ENCODE peak calls at places on chromosomes 3 and 15, in four cellular contexts. D is neural progenitor cell, V is SK-N-SH, H is AG04450. R is an unnamed sample.

GRCh38 chr3:189157232-189158007 is 14.4 kb upstream of the TPRG1 start:
- DNase-seq in D (no peak), V (no peak), H (no peak), R (no peak)

GRCh38 chr3:4720316-4721075 is 227.3 kb downstream of the ITPR1 start:
- DNase-seq in D (peak), V (no peak), H (no peak), R (peak)

GRCh38 chr3:111252795-111253194 is 181.2 kb downstream of the NECTIN3 start:
- DNase-seq in D (no peak), V (peak), H (no peak), R (peak)

GRCh38 chr15:91860498-91860897 is 7.0 kb downstream of the SLCO3A1 start:
- DNase-seq in D (no peak), V (no peak), H (no peak), R (no peak)

GRCh38 chr3:143551790-143552189 is 296.5 kb downstream of the SLC9A9 start:
- DNase-seq in D (no peak), V (no peak), H (no peak), R (no peak)

GRCh38 chr15:60121845-60122244 is 117.7 kb downstream of the FOXB1 start:
- DNase-seq in D (no peak), V (no peak), H (no peak), R (no peak)

GRCh38 chr3:129345971-129346370 is 67.3 kb downstream of the HMCES start:
- DNase-seq in D (no peak), V (no peak), H (no peak), R (no peak)

GRCh38 chr3:52704611-52705437 is 767 bp downstream of the GLT8D1 start:
- DNase-seq in D (peak), V (peak), H (no peak), R (no peak)

GRCh38 chr3:21645121-21645897 is 105.7 kb downstream of the ZNF385D start:
- DNase-seq in D (no peak), V (peak), H (no peak), R (no peak)

GRCh38 chr3:153273767-153274443 is 111.9 kb downstream of the RAP2B start:
- DNase-seq in D (no peak), V (no peak), H (no peak), R (no peak)

GRCh38 chr3:141804778-141805639 is 41.8 kb downstream of the GRK7 start:
- DNase-seq in D (no peak), V (no peak), H (no peak), R (no peak)

GRCh38 chr3:167120828-167121227 is 259.3 kb downstream of the ZBBX start:
- DNase-seq in D (no peak), V (no peak), H (no peak), R (no peak)

GRCh38 chr3:159237221-159237620 is 435.4 kb downstream of the MFSD1 start:
- DNase-seq in D (no peak), V (no peak), H (no peak), R (no peak)

GRCh38 chr3:11556234-11556633 is 87.5 kb downstream of the VGLL4 start:
- DNase-seq in D (no peak), V (no peak), H (no peak), R (no peak)

GRCh38 chr3:71721721-71722157 is 3.5 kb downstream of the EIF4E3 start:
- DNase-seq in D (no peak), V (no peak), H (no peak), R (no peak)
- H3K4me3 ChIP-seq in D (no peak), V (no peak), H (no peak), R (no peak)

GRCh38 chr15:90214553-90215205 is 13.5 kb downstream of the SEMA4B start:
- DNase-seq in D (no peak), V (no peak), H (no peak), R (no peak)
- TF ChIP-seq CTCF in D (peak), V (peak), H (peak), R (peak)

GRCh38 chr3:98893740-98894139 is 7.8 kb downstream of the DCBLD2 start:
- DNase-seq in D (peak), V (peak), H (no peak), R (no peak)
- H3K4me3 ChIP-seq in D (no peak), V (peak), H (no peak), R (no peak)

DNA sequence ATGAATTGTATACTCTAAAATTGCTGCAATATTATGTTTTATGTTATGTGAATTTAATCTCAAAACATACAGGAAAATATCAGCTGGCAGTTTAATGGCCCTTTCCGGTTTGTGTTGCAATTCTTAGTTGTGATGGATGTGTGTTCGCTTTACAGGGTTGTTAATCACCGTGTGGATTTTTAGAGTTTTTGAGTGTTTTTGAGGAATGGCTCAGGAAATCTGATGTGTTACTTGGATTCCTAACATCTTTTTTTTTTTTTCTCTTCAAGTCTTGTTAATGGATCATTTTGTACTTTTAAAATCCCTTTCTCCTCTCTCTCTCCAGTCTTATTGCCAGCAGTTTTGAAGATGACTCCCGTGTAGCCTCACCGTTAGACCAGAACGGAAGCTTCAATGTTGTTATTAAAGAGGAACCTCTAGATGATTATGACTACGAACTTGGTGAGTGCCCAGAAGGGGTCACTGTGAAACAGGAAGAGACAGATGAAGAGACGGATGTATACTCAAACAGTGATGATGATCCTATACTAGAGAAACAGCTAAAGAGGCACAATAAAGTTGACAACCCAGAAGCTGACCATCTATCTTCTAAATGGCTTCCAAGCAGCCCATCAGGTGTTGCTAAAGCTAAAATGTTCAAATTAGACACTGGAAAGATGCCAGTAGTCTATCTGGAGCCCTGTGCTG is 35.7 kb downstream of the MGA start:
- DNase-seq in D (no peak), V (peak), H (peak), R (no peak)
- TF ChIP-seq CTCF in D (no peak), V (peak), H (peak), R (no peak)

GRCh38 chr3:39788484-39788883 is 20.9 kb upstream of the MYRIP start:
- DNase-seq in D (no peak), V (no peak), H (no peak), R (no peak)
- H3K4me3 ChIP-seq in D (no peak), V (no peak), H (no peak), R (no peak)

R was measured in AG09309.